ENCODE peak calls at places on chromosomes 16 and 17, in eight cellular contexts. L is upper lobe of right lung, K is osteocyte, H is fibroblast of lung, M is AG10803, C is HFFc6, F is fibroblast of mammary gland, Y is brain microvascular endothelial cell. Q is an unnamed sample.

GRCh38 chr17:5468075-5468473 is 708 bp downstream of the DHX33 start:
- DNase-seq in F (peak; percentile 0), H (no peak), C (no peak), K (no peak), Y (no peak), M (no peak), L (no peak), Q (no peak)

GRCh38 chr16:72244853-72245252 is 72.9 kb upstream of the PMFBP1 start:
- DNase-seq in K (no peak), M (no peak), F (peak; percentile 11), H (no peak), Y (no peak), C (no peak), L (no peak), Q (no peak)

GRCh38 chr16:57899771-57900661 is 70.9 kb downstream of the CNGB1 start:
- DNase-seq in L (peak; percentile 86), C (peak; percentile 40), K (peak; percentile 89), Y (peak; percentile 59), M (peak; percentile 63), F (peak; percentile 66), H (peak; percentile 59), Q (peak; percentile 66)

GRCh38 chr17:42853004-42853403 is 2.0 kb downstream of the AOC3 start:
- DNase-seq in F (no peak), M (no peak), Y (no peak), L (peak; percentile 40), K (no peak), H (no peak), C (no peak), Q (no peak)

GRCh38 chr16:67456383-67457140 is 24.4 kb downstream of the ATP6V0D1 start:
- DNase-seq in L (no peak), F (peak; percentile 75), Y (peak; percentile 13), K (no peak), C (peak; percentile 46), H (peak; percentile 55), M (peak; percentile 78), Q (peak; percentile 82)

GRCh38 chr16:22202261-22202637 is 3.8 kb upstream of the EEF2K start:
- DNase-seq in L (no peak), K (no peak), H (no peak), F (no peak), C (no peak), M (no peak), Y (no peak), Q (no peak)

GRCh38 chr17:74690409-74690825 is 22.3 kb downstream of the CD300LF start:
- DNase-seq in F (no peak), H (no peak), M (no peak), K (no peak), Y (no peak), L (no peak), C (no peak), Q (no peak)

GRCh38 chr17:19237389-19238166 is 412 bp downstream of the EPN2 start:
- DNase-seq in H (no peak), F (no peak), K (peak; percentile 85), C (peak; percentile 29), Y (no peak), M (no peak), L (peak; percentile 68), Q (peak; percentile 33)

GRCh38 chr17:78725448-78726021 is 56.5 kb downstream of the CYTH1 start:
- DNase-seq in K (no peak), C (no peak), M (no peak), L (no peak), H (no peak), Y (no peak), F (no peak), Q (no peak)

GRCh38 chr16:71966932-71967331 is 33.3 kb downstream of the PKD1L3 start:
- DNase-seq in C (no peak), K (no peak), H (no peak), Y (no peak), M (no peak), F (no peak), L (no peak), Q (peak; percentile 53)

GRCh38 chr17:48051706-48052486 is 3.7 kb downstream of the NFE2L1 start:
- DNase-seq in F (peak; percentile 90), M (peak; percentile 92), Y (peak; percentile 95), K (peak; percentile 87), H (peak; percentile 86), L (no peak), C (peak; percentile 72), Q (peak; percentile 28)

GRCh38 chr16:72051818-72052217 is 2.5 kb upstream of the HP start:
- DNase-seq in K (no peak), Y (no peak), H (no peak), C (no peak), F (no peak), L (no peak), M (no peak), Q (no peak)

GRCh38 chr16:11780988-11781680 is 15.9 kb downstream of the ZC3H7A start:
- DNase-seq in H (no peak), C (no peak), M (no peak), K (no peak), L (no peak), F (no peak), Y (no peak), Q (no peak)

GRCh38 chr17:48375356-48375755 is 54.7 kb downstream of the SKAP1 start:
- DNase-seq in C (no peak), L (no peak), M (peak; percentile 79), H (peak; percentile 58), K (no peak), F (peak; percentile 64), Y (no peak), Q (no peak)

GRCh38 chr17:67156269-67157199 is 88.5 kb downstream of the HELZ start:
- DNase-seq in K (no peak), Y (peak; percentile 33), M (no peak), L (no peak), F (peak; percentile 37), H (peak; percentile 88), C (no peak), Q (no peak)

GRCh38 chr17:47823519-47823918 is 1.9 kb upstream of the OSBPL7 start:
- DNase-seq in L (no peak), F (no peak), Y (no peak), K (no peak), M (no peak), C (no peak), H (no peak), Q (no peak)

GRCh38 chr16:1125471-1125870 is 27.4 kb upstream of the CACNA1H start:
- DNase-seq in F (peak; percentile 28), K (no peak), C (peak; percentile 12), H (peak; percentile 72), Y (peak; percentile 11), L (no peak), M (peak; percentile 6), Q (no peak)

GRCh38 chr16:27725271-27726010 is 175.5 kb downstream of the KATNIP start:
- DNase-seq in C (no peak), K (no peak), M (no peak), L (no peak), F (no peak), H (no peak), Y (no peak), Q (no peak)

GRCh38 chr16:10277597-10277996 is 95.4 kb upstream of the GRIN2A start:
- DNase-seq in L (no peak), H (no peak), M (no peak), Y (no peak), K (no peak), C (no peak), F (no peak), Q (no peak)

DNA sequence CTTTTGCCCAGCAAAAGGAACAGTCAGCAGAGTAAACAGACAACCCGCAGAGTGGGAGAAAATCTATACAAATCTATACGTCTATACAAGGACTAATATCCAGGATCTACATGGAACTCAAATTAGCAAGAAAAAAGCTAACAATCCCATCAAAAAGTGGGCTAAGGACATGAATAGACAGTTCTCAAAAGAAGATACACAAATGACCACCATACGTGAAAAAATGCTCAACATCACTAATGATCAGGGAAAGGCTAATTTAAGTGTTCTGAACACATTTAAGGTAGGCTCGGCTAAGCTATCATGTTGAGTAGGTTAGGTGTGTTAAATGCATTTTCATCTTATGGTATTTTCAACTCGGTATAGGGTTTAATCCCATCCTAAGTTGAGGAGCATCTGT is 598.0 kb downstream of the WWOX start:
- DNase-seq in C (no peak), M (no peak), L (no peak), F (no peak), H (no peak), Y (no peak), K (no peak), Q (no peak)
- TF ChIP-seq CTCF in C (no peak), M (no peak), L (no peak), F (no peak), H (no peak), Y (no peak), K (no peak), Q (no peak)

DNA sequence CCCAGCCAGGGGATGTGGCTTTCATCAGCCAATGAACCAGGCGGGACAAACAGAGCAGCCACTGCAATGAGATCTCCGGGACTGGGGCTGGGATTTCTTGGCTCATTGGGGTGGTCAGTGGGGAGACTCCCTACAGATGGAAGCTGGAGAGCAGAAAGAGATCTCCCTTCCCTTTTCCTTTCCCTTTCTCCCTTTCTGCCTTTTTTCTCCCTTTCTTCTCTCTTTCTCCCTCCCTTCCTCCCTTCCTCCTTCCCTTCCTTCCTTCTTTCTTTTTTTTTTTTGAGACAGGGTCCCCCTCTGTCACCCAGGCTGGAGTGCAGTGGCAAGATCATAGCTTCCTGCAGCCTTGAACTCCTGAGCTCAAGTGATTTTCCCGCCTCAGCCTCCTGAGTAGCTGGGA is 14.0 kb downstream of the LAT start:
- DNase-seq in M (no peak), L (no peak), C (no peak), H (no peak), K (no peak), Y (no peak), F (no peak), Q (no peak)
- TF ChIP-seq CTCF in M (no peak), L (no peak), C (no peak), H (no peak), K (no peak), Y (no peak), F (no peak), Q (no peak)

GRCh38 chr17:33709881-33710280 is 416.8 kb upstream of the ASIC2 start:
- DNase-seq in C (no peak), F (no peak), K (no peak), Y (no peak), M (no peak), L (no peak), H (no peak), Q (no peak)

GRCh38 chr17:33716937-33717336 is 423.8 kb upstream of the ASIC2 start:
- DNase-seq in H (no peak), Y (no peak), F (no peak), C (no peak), M (no peak), K (no peak), L (no peak), Q (no peak)

GRCh38 chr17:33712120-33712519 is 419.0 kb upstream of the ASIC2 start:
- DNase-seq in M (no peak), K (no peak), Y (no peak), H (no peak), F (no peak), L (no peak), C (no peak), Q (no peak)
- TF ChIP-seq CTCF in M (no peak), K (no peak), Y (no peak), H (no peak), F (no peak), L (no peak), C (no peak), Q (no peak)

GRCh38 chr16:24253192-24253591 is 2.9 kb upstream of the CACNG3 start:
- DNase-seq in M (peak; percentile 24), H (peak; percentile 23), C (no peak), F (peak; percentile 26), Y (peak; percentile 3), L (no peak), K (no peak), Q (no peak)
- TF ChIP-seq CTCF in M (peak; percentile 49), H (peak; percentile 71), C (peak; percentile 76), F (peak; percentile 51), Y (peak; percentile 55), L (peak; percentile 69), K (peak; percentile 51), Q (peak; percentile 49)

Q was measured in prostate gland.